ENCODE peak calls at places on chromosomes 16 and 17, in six cellular contexts. K, O, E, I, W and V are unnamed samples.

GRCh38 chr17:49514374-49514738 is 19.3 kb downstream of the NGFR start:
- DNase-seq in E (no peak), W (no peak), I (no peak), O (no peak), K (no peak), V (no peak)

GRCh38 chr16:46787909-46788308 is 39.8 kb upstream of the MYLK3 start:
- DNase-seq in E (no peak), K (no peak), W (peak), O (no peak), I (no peak), V (no peak)

GRCh38 chr17:46832945-46833839 is 14.7 kb upstream of the WNT3 start:
- DNase-seq in O (peak), E (no peak), I (no peak), K (peak), W (no peak), V (no peak)

GRCh38 chr17:17994271-17994670 is 21.6 kb downstream of the DRC3 start:
- DNase-seq in E (no peak), K (no peak), W (no peak), I (peak), O (no peak), V (peak)

GRCh38 chr17:75666959-75667790 is at the start of the genes RECQL5 and SAP30BP:
- DNase-seq in K (peak), E (peak), I (peak), W (peak), O (peak), V (peak)

GRCh38 chr16:15891508-15891907 is 3.1 kb upstream of the CEP20 start:
- DNase-seq in O (no peak), I (no peak), W (no peak), K (no peak), E (no peak), V (no peak)

GRCh38 chr17:58249270-58250133 is 11.1 kb downstream of the LPO start:
- DNase-seq in O (peak), E (peak), I (peak), W (no peak), K (peak), V (peak)

GRCh38 chr17:33121272-33121671 is 129.6 kb downstream of the SPACA3 start:
- DNase-seq in E (no peak), I (no peak), O (no peak), K (no peak), W (no peak), V (no peak)

GRCh38 chr16:12829096-12829888 is 25.6 kb upstream of the CPPED1 start:
- DNase-seq in I (no peak), E (no peak), K (no peak), O (no peak), W (no peak), V (no peak)

GRCh38 chr17:50280068-50280467 is 5.8 kb downstream of the TMEM92 start:
- DNase-seq in K (no peak), E (no peak), O (no peak), W (no peak), I (no peak), V (no peak)

GRCh38 chr16:48014349-48015135 is 141.3 kb downstream of the ABCC12 start:
- DNase-seq in W (no peak), K (no peak), O (peak), E (no peak), I (no peak), V (no peak)

GRCh38 chr17:51796026-51796425 is 362.5 kb downstream of the CA10 start:
- DNase-seq in K (no peak), W (no peak), O (no peak), E (no peak), I (no peak), V (no peak)

GRCh38 chr16:47956881-47957280 is 198.9 kb downstream of the ABCC12 start:
- DNase-seq in E (no peak), I (no peak), W (no peak), K (no peak), O (no peak), V (no peak)

GRCh38 chr16:50037791-50038190 is 12.8 kb downstream of the CNEP1R1 start:
- DNase-seq in I (no peak), E (no peak), W (no peak), K (no peak), O (peak), V (peak)

GRCh38 chr17:74212913-74213791 is at the start of gene TTYH2:
- DNase-seq in E (peak), K (peak), O (peak), W (no peak), I (peak), V (peak)

GRCh38 chr17:72118588-72119279 is 2.1 kb upstream of the SOX9 start:
- DNase-seq in K (peak), O (peak), W (peak), I (peak), E (peak), V (peak)

GRCh38 chr16:27222499-27223225 is 19.3 kb downstream of the KDM8 start:
- DNase-seq in O (peak), W (no peak), E (peak), K (no peak), I (no peak), V (no peak)

GRCh38 chr17:79678091-79678731 is 52.5 kb upstream of the ENPP7 start:
- DNase-seq in E (no peak), I (no peak), W (no peak), O (no peak), K (no peak), V (no peak)

GRCh38 chr16:27156531-27156930 is 46.8 kb upstream of the KDM8 start:
- DNase-seq in K (no peak), O (no peak), I (no peak), E (no peak), W (no peak), V (no peak)

GRCh38 chr17:71208111-71208704 is 912.6 kb upstream of the SOX9 start:
- DNase-seq in W (no peak), I (no peak), K (no peak), E (no peak), O (peak), V (no peak)

GRCh38 chr17:64661981-64662773 is at the start of gene SMURF2:
- DNase-seq in W (no peak), K (peak), I (peak), O (peak), E (peak), V (peak)

GRCh38 chr17:17849147-17849820 is 12.5 kb upstream of the SREBF1 start:
- DNase-seq in O (no peak), K (peak), I (no peak), W (peak), E (peak), V (peak)

GRCh38 chr17:35314415-35315216 is 58.8 kb downstream of the SLFN11 start:
- DNase-seq in W (no peak), K (no peak), I (no peak), O (no peak), E (no peak), V (no peak)

GRCh38 chr16:12449795-12450194 is 353.9 kb downstream of the CPPED1 start:
- DNase-seq in W (no peak), K (no peak), E (no peak), I (no peak), O (peak), V (no peak)

GRCh38 chr16:46884513-46885293 is 541 bp downstream of the GPT2 start:
- DNase-seq in I (peak), O (peak), E (no peak), K (peak), W (no peak), V (peak)

GRCh38 chr17:56426901-56427300 is 166.6 kb upstream of the NOG start:
- DNase-seq in E (no peak), I (no peak), W (no peak), K (no peak), O (no peak), V (no peak)

GRCh38 chr17:56431736-56432135 is 161.8 kb upstream of the NOG start:
- DNase-seq in O (peak), W (no peak), K (no peak), E (no peak), I (no peak), V (no peak)

GRCh38 chr17:56434610-56435009 is 158.9 kb upstream of the NOG start:
- DNase-seq in K (no peak), W (no peak), I (no peak), O (no peak), E (no peak), V (no peak)

GRCh38 chr17:56436142-56436541 is 157.4 kb upstream of the NOG start:
- DNase-seq in O (no peak), E (no peak), I (no peak), K (no peak), W (no peak), V (no peak)

GRCh38 chr17:56432443-56432842 is 161.1 kb upstream of the NOG start:
- DNase-seq in O (no peak), E (no peak), K (no peak), I (no peak), W (no peak), V (no peak)
- TF ChIP-seq POLR2A in O (no peak), E (no peak), K (no peak), I (no peak), W (no peak), V (no peak)

DNA sequence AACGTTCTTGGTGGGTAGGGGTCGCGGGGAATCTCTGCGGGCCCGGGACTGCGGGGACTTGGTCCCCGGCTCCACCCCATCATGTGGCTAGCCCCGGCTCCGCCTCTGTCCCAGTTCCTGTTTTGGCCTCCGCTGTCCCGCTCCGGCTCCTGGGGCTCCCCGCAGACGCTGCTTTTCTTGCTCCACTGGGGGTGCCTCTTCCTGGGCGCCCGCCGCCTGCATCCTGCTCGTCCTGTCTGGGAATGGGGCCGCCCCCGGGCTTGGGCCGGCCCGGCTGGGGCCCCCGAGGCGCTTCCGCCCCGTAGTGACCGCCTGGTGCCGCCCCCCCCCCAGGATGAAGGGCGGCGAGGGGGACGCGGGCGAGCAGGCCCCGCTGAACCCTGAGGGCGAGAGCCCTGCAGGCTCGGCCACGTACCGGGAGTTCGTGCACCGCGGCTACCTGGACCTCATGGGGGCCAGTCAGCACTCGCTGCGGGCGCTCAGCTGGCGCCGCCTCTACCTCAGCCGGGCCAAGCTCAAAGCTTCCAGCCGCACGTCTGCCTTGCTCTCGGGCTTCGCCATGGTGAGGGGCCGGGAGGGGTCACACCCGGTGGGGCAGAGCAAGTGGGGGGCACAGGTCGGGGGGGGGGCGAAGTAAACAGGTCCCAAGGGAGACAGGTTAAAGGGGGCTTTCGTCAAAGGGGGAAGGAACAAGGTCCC is at the start of gene ORAI3:
- DNase-seq in E (peak), K (peak), I (peak), W (no peak), O (peak), V (no peak)
- TF ChIP-seq POLR2A in E (peak), K (peak), I (peak), W (peak), O (peak), V (peak)

GRCh38 chr16:88975511-88976061 is 1.4 kb downstream of the CBFA2T3 start:
- DNase-seq in K (no peak), O (no peak), E (no peak), W (no peak), I (no peak), V (peak)
- TF ChIP-seq POLR2A in K (no peak), O (no peak), E (no peak), W (no peak), I (no peak), V (no peak)

GRCh38 chr16:77212736-77213541 is 13.7 kb downstream of the SYCE1L start:
- DNase-seq in I (peak), W (no peak), O (no peak), K (peak), E (peak), V (peak)

GRCh38 chr16:77214411-77215138 is 15.4 kb downstream of the SYCE1L start:
- DNase-seq in E (no peak), W (no peak), K (no peak), O (no peak), I (no peak), V (no peak)

GRCh38 chr16:77208382-77208781 is 9.2 kb downstream of the SYCE1L start:
- DNase-seq in I (no peak), E (no peak), K (no peak), W (no peak), O (no peak), V (no peak)

GRCh38 chr16:77213542-77214108 is 14.4 kb downstream of the SYCE1L start:
- DNase-seq in K (no peak), O (peak), I (peak), W (no peak), E (no peak), V (no peak)

GRCh38 chr16:77211880-77212735 is 12.9 kb downstream of the SYCE1L start:
- DNase-seq in W (no peak), O (no peak), I (peak), E (peak), K (peak), V (peak)
- TF ChIP-seq POLR2A in W (peak), O (no peak), I (no peak), E (no peak), K (no peak), V (no peak)

DNA sequence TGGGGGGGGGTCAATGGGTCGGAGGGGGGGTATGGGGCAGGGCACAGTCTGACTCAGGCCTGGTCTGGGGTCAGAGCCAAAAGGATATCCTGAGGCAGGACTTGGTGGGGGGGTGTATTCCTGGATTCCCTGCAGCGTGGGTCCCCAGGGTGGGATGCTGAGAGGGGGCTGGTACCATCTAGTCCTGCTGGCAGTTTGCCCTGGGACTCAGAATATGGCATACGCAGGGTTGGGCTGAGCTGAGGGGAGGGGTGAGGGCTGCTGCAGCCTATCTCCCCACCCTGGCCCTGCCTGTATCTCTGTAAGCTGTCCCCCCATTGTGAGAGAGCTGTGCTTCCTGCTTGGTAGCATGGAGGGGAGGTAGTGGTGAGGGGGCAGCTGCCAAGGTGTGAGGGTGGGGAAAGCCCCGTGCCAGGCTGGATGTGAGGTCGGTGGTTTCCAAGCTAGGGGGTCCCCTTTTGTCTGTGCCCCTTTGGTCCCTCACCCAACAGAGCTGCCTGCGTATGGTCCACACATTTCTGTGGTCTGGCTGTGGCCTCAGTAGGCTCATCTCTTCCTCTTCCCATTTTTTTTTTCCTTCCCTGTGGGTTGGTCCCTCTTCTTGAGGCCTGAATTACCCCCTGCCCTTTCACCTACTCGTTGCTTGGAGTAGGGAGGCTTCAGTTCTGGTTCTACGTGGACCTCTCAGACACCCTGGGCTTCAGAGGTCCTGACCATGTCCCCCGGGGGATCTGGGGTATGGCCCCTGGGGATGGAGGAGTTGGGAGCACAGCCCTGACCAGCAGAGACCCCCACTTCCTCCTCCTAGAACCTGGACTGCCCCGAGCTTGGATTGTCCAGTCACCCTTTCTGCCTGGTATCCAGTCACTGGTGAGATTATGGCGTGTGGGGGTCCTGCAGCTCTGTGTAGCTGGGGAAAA is 15.0 kb downstream of the RARA start:
- DNase-seq in K (peak), I (peak), E (no peak), W (no peak), O (peak), V (peak)
- TF ChIP-seq POLR2A in K (no peak), I (no peak), E (no peak), W (peak), O (no peak), V (no peak)

GRCh38 chr16:3029499-3030127 is 5.8 kb downstream of the THOC6 start:
- DNase-seq in E (no peak), K (peak), W (no peak), O (peak), I (no peak), V (peak)

GRCh38 chr16:3026609-3027487 is 3.0 kb downstream of the THOC6 start:
- DNase-seq in K (no peak), O (no peak), E (no peak), I (no peak), W (no peak), V (no peak)

GRCh38 chr16:3027488-3027795 is 3.6 kb downstream of the THOC6 start:
- DNase-seq in K (no peak), W (no peak), I (no peak), O (no peak), E (no peak), V (no peak)

GRCh38 chr16:3028716-3029319 is 5.0 kb downstream of the THOC6 start:
- DNase-seq in I (no peak), K (no peak), E (no peak), W (no peak), O (no peak), V (no peak)

GRCh38 chr16:3027983-3028715 is 4.3 kb downstream of the THOC6 start:
- DNase-seq in K (peak), O (peak), I (peak), W (peak), E (peak), V (peak)
- TF ChIP-seq POLR2A in K (peak), O (peak), I (no peak), W (peak), E (no peak), V (no peak)

DNA sequence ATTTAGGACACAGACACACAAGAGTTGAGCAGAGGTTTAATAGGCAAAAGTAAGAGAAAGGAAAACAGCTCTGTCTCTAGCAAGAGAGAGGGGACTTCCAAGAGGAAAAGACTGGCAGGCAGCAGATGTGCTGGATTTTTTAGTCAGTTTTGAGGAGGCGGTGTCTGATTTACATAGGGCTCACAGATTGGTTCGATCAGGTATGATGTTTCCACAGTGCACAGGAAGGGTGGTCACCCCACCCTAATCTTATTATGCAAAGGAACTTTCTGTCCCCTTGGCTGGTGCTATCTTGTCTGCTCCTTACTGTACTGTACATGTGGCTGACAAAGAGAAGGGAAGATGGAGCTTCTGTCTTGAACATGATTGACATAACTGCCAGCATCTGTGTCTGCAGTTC is 25.3 kb downstream of the BFAR start:
- DNase-seq in W (peak), E (no peak), O (no peak), K (no peak), I (no peak), V (no peak)
- TF ChIP-seq POLR2A in W (no peak), E (no peak), O (no peak), K (no peak), I (no peak), V (peak)